ENCODE peak calls at places on chromosomes 5 and 9, in seven cellular contexts. E is GM18507; W is cerebellar cortex; H is Caki2; M is activated naive CD4-positive, alpha-beta T cell treated with Interleukin-2 at 50 U/mL for 16 hours; G is HT-29; U is stimulated activated CD8-positive, alpha-beta memory T cell treated with anti-CD3 and anti-CD28 coated beads, Interleukin-7, amount 100 ng/mL, for 24 hours. J is an unnamed sample.

GRCh38 chr5:123916331-123917121 is 404.5 kb downstream of the CSNK1G3 start:
- DNase-seq in M (no peak), E (no peak), G (peak), U (no peak), H (peak), W (no peak), J (no peak)

GRCh38 chr5:177539411-177539810 is 15.0 kb downstream of the FAM193B start:
- DNase-seq in G (no peak), H (no peak), E (no peak), M (no peak), W (no peak), U (no peak), J (no peak)

GRCh38 chr5:140298183-140298601 is 4.7 kb downstream of the PFDN1 start:
- DNase-seq in U (no peak), W (peak), E (no peak), M (no peak), G (no peak), H (peak), J (no peak)

GRCh38 chr5:153099328-153099727 is 391.1 kb upstream of the GRIA1 start:
- DNase-seq in G (no peak), E (no peak), W (no peak), H (no peak), U (no peak), M (no peak), J (no peak)

GRCh38 chr9:113634597-113635515 is 171.3 kb downstream of the RGS3 start:
- DNase-seq in W (peak), G (no peak), H (no peak), M (no peak), E (no peak), U (no peak), J (no peak)

GRCh38 chr5:146516151-146516475 is at the start of gene GPR151:
- DNase-seq in G (no peak), U (no peak), M (no peak), W (peak), H (no peak), E (no peak), J (no peak)

GRCh38 chr9:123397975-123398374 is 42.0 kb downstream of the CRB2 start:
- DNase-seq in U (no peak), H (no peak), G (no peak), E (no peak), W (no peak), M (no peak), J (no peak)

GRCh38 chr5:10509593-10509992 is 54.3 kb upstream of the ANKRD33B start:
- DNase-seq in H (no peak), M (no peak), E (no peak), U (no peak), G (no peak), W (no peak), J (no peak)

GRCh38 chr5:87302061-87302460 is 34.4 kb downstream of the RASA1 start:
- DNase-seq in G (no peak), H (no peak), M (no peak), E (no peak), U (no peak), W (no peak), J (no peak)

GRCh38 chr9:136586391-136586790 is 40.5 kb upstream of the NOTCH1 start:
- DNase-seq in E (no peak), H (no peak), M (no peak), U (no peak), W (no peak), G (no peak), J (no peak)

GRCh38 chr9:23774266-23774665 is 51.8 kb downstream of the ELAVL2 start:
- DNase-seq in H (no peak), E (no peak), W (no peak), M (no peak), U (no peak), G (no peak), J (no peak)

GRCh38 chr9:124133752-124134151 is 122.2 kb downstream of the LHX2 start:
- DNase-seq in E (no peak), M (peak), W (peak), H (no peak), G (peak), U (no peak), J (no peak)

GRCh38 chr5:123937230-123937629 is 425.3 kb downstream of the CSNK1G3 start:
- DNase-seq in E (no peak), M (no peak), G (peak), W (peak), H (peak), U (no peak), J (peak)

GRCh38 chr5:98175474-98175873 is 598.0 kb upstream of the RGMB start:
- DNase-seq in W (no peak), H (no peak), E (no peak), M (no peak), G (no peak), U (no peak), J (no peak)

GRCh38 chr5:26757941-26758340 is 280.4 kb downstream of the CDH9 start:
- DNase-seq in U (no peak), M (no peak), E (no peak), G (no peak), H (peak), W (no peak), J (no peak)

GRCh38 chr5:61659221-61659696 is 327.2 kb downstream of the ZSWIM6 start:
- DNase-seq in U (no peak), H (no peak), E (no peak), W (no peak), G (peak), M (no peak), J (peak)

GRCh38 chr5:51214736-51215135 is 168.5 kb upstream of the ISL1 start:
- DNase-seq in E (no peak), U (no peak), W (no peak), G (no peak), M (no peak), H (no peak), J (no peak)

GRCh38 chr9:18368206-18368605 is 105.7 kb upstream of the ADAMTSL1 start:
- DNase-seq in E (no peak), M (no peak), U (no peak), H (no peak), G (no peak), W (no peak), J (no peak)

GRCh38 chr5:145324101-145324500 is 511.0 kb downstream of the PRELID2 start:
- DNase-seq in U (no peak), W (no peak), M (no peak), G (no peak), H (no peak), E (no peak), J (no peak)

GRCh38 chr9:120642129-120642528 is 62.2 kb upstream of the CDK5RAP2 start:
- DNase-seq in E (no peak), U (no peak), M (no peak), W (no peak), G (no peak), H (no peak), J (no peak)

GRCh38 chr9:34990908-34991832 is 1.6 kb downstream of the DNAJB5 start:
- DNase-seq in W (peak), U (no peak), H (no peak), E (no peak), M (no peak), G (no peak), J (no peak)

GRCh38 chr5:175542232-175542965 is 64.0 kb downstream of the SFXN1 start:
- DNase-seq in W (no peak), M (peak), H (no peak), G (no peak), E (no peak), U (no peak), J (no peak)

GRCh38 chr9:22238809-22239684 is 207.6 kb upstream of the DMRTA1 start:
- DNase-seq in E (no peak), H (peak), M (no peak), U (no peak), G (peak), W (peak), J (no peak)

GRCh38 chr5:80487444-80487828 is 464 bp upstream of the FAM151B start:
- DNase-seq in W (no peak), U (no peak), M (no peak), H (no peak), G (no peak), E (no peak), J (no peak)